ENCODE peak calls at places on chromosomes 2 and 18, in six cellular contexts. Q is K562, P is H1, I is HepG2, V is HCT116, Y is GM12878. T is an unnamed sample.

GRCh38 chr18:69757733-69758132 is 189.9 kb downstream of the CD226 start:
- DNase-seq in Q (no peak), P (no peak), I (no peak), V (no peak), Y (no peak), T (peak; percentile 8)

GRCh38 chr2:47656715-47657600 is 126.0 kb upstream of the MSH6 start:
- DNase-seq in Q (no peak), P (no peak), I (no peak), V (no peak), Y (no peak), T (no peak)

GRCh38 chr2:220764246-220764645 is 807.9 kb downstream of the EPHA4 start:
- DNase-seq in Q (no peak), P (no peak), I (no peak), V (no peak), Y (no peak), T (no peak)

GRCh38 chr2:84969511-84970265 is 1.3 kb upstream of the KCMF1 start:
- DNase-seq in Q (no peak), P (no peak), I (no peak), V (no peak), Y (no peak), T (no peak)

GRCh38 chr2:160522951-160523700 is 29.5 kb upstream of the RBMS1 start:
- DNase-seq in Q (no peak), P (no peak), I (no peak), V (no peak), Y (no peak), T (no peak)

GRCh38 chr2:113922784-113923183 is 32.9 kb downstream of the ACTR3 start:
- DNase-seq in Q (no peak), P (no peak), I (no peak), V (no peak), Y (no peak), T (no peak)

GRCh38 chr2:73173781-73174180 is 28.6 kb upstream of the NOTO start:
- DNase-seq in Q (no peak), P (no peak), I (no peak), V (no peak), Y (no peak), T (no peak)

GRCh38 chr2:56314809-56315208 is 131.0 kb downstream of the CCDC85A start:
- DNase-seq in Q (no peak), P (no peak), I (no peak), V (no peak), Y (no peak), T (no peak)

GRCh38 chr18:25077933-25078707 is 273.8 kb downstream of the ZNF521 start:
- DNase-seq in Q (no peak), P (no peak), I (no peak), V (no peak), Y (no peak), T (no peak)

GRCh38 chr2:43082111-43082877 is 144.1 kb downstream of the ZFP36L2 start:
- DNase-seq in Q (no peak), P (no peak), I (no peak), V (no peak), Y (no peak), T (no peak)

GRCh38 chr2:237603718-237604362 is 13.3 kb upstream of the RAB17 start:
- DNase-seq in Q (no peak), P (no peak), I (peak; percentile 40), V (no peak), Y (peak; percentile 35), T (peak; percentile 68)

GRCh38 chr2:12325806-12326205 is 390.9 kb upstream of the TRIB2 start:
- DNase-seq in Q (no peak), P (no peak), I (no peak), V (no peak), Y (no peak), T (no peak)

GRCh38 chr2:112869258-112869842 is 32.8 kb upstream of the IL1B start:
- DNase-seq in Q (peak; percentile 45), P (no peak), I (no peak), V (peak; percentile 86), Y (no peak), T (no peak)

GRCh38 chr2:181656450-181657261 is at the start of gene CERKL:
- DNase-seq in Q (no peak), P (peak; percentile 83), I (no peak), V (peak; percentile 49), Y (no peak), T (peak; percentile 51)

GRCh38 chr2:47690132-47690531 is 92.8 kb upstream of the MSH6 start:
- DNase-seq in Q (no peak), P (no peak), I (no peak), V (no peak), Y (no peak), T (no peak)

GRCh38 chr2:40511661-40512213 is 59.8 kb upstream of the SLC8A1 start:
- DNase-seq in Q (no peak), P (no peak), I (no peak), V (no peak), Y (no peak), T (no peak)

GRCh38 chr2:63741884-63742583 is 99.7 kb upstream of the UGP2 start:
- DNase-seq in Q (no peak), P (no peak), I (no peak), V (no peak), Y (no peak), T (no peak)

GRCh38 chr2:17476820-17477219 is 41.4 kb downstream of the RAD51AP2 start:
- DNase-seq in Q (no peak), P (no peak), I (no peak), V (no peak), Y (no peak), T (no peak)

GRCh38 chr2:196489366-196489765 is 150.1 kb upstream of the CCDC150 start:
- DNase-seq in Q (no peak), P (no peak), I (no peak), V (no peak), Y (no peak), T (no peak)

GRCh38 chr18:76765649-76766048 is 56.7 kb upstream of the ZNF236 start:
- DNase-seq in Q (no peak), P (no peak), I (no peak), V (no peak), Y (no peak), T (no peak)

GRCh38 chr2:162261032-162261945 is 18.0 kb upstream of the FAP start:
- DNase-seq in Q (no peak), P (no peak), I (no peak), V (no peak), Y (no peak), T (no peak)

GRCh38 chr2:98793275-98793674 is 62.3 kb upstream of the MGAT4A start:
- DNase-seq in Q (no peak), P (no peak), I (no peak), V (no peak), Y (no peak), T (no peak)

GRCh38 chr2:98790221-98790620 is 59.3 kb upstream of the MGAT4A start:
- DNase-seq in Q (no peak), P (no peak), I (no peak), V (no peak), Y (no peak), T (no peak)

GRCh38 chr2:98782570-98782969 is 51.6 kb upstream of the MGAT4A start:
- DNase-seq in Q (no peak), P (no peak), I (no peak), V (no peak), Y (no peak), T (no peak)

GRCh38 chr2:98786179-98786578 is 55.2 kb upstream of the MGAT4A start:
- DNase-seq in Q (no peak), P (no peak), I (no peak), V (no peak), Y (no peak), T (no peak)

GRCh38 chr2:98787700-98788099 is 56.8 kb upstream of the MGAT4A start:
- DNase-seq in Q (no peak), P (no peak), I (no peak), V (no peak), Y (no peak), T (no peak)
- H3K9me3 ChIP-seq in Q (no peaks in the 10 kb centered on the region), P (no peaks in the 10 kb centered on the region), I (peaks cover under 1% of the 10 kb centered on the region), V (no peaks in the 10 kb centered on the region), Y (no peaks in the 10 kb centered on the region), T (peaks cover 2% of the 10 kb centered on the region)

GRCh38 chr2:18949871-18950597 is 360.7 kb upstream of the NT5C1B start:
- DNase-seq in Q (no peak), P (no peak), I (no peak), V (no peak), Y (no peak), T (no peak)
- TF ChIP-seq ZNF274 in Q (no peak), P (no peak), I (no peak), V (no peak), Y (no peak), T (no peak)

GRCh38 chr2:86150502-86150901 is 44.5 kb downstream of the PTCD3 start:
- DNase-seq in Q (no peak), P (no peak), I (no peak), V (no peak), Y (no peak), T (no peak)

GRCh38 chr2:86143926-86144685 is 38.1 kb downstream of the PTCD3 start:
- DNase-seq in Q (no peak), P (no peak), I (no peak), V (no peak), Y (no peak), T (no peak)

GRCh38 chr2:86143307-86143706 is 37.3 kb downstream of the PTCD3 start:
- DNase-seq in Q (no peak), P (no peak), I (no peak), V (no peak), Y (no peak), T (no peak)

GRCh38 chr2:86142737-86143257 is 36.8 kb downstream of the PTCD3 start:
- DNase-seq in Q (no peak), P (no peak), I (no peak), V (no peak), Y (no peak), T (no peak)

DNA sequence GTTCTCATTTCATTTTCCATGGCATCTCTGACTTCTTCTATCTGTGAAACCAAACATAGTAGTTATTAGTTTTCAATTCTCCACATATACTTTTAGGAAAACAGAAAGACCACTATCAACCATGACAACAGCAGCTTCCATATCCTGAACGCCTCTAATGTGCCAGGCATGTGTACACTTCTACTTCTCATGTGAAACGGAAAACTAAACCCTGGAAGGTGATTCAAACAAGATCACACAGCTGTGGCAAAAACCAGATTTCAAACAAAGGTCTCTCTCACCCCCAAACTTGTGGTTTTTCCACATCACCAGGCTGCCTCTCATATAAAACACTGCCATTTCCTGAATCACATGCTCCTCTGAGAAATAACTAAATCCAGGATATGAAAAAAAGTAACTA is 41.8 kb downstream of the PTCD3 start:
- DNase-seq in Q (no peak), P (no peak), I (no peak), V (no peak), Y (no peak), T (no peak)
- H3K36me3 ChIP-seq in Q (peaks cover 90% of the 10 kb centered on the region), P (peaks cover 39% of the 10 kb centered on the region), I (peaks cover 80% of the 10 kb centered on the region), V (peaks cover 59% of the 10 kb centered on the region), Y (peaks cover 29% of the 10 kb centered on the region), T (peaks cover 69% of the 10 kb centered on the region)

GRCh38 chr18:14912967-14913366 is 165.0 kb downstream of the ANKRD30B start:
- DNase-seq in Q (no peak), P (no peak), I (no peak), V (no peak), Y (no peak), T (no peak)

GRCh38 chr18:14916181-14916580 is 168.2 kb downstream of the ANKRD30B start:
- DNase-seq in Q (no peak), P (no peak), I (no peak), V (no peak), Y (no peak), T (no peak)

GRCh38 chr18:14914126-14914525 is 166.2 kb downstream of the ANKRD30B start:
- DNase-seq in Q (no peak), P (no peak), I (no peak), V (no peak), Y (no peak), T (no peak)

GRCh38 chr18:14916851-14917250 is 168.9 kb downstream of the ANKRD30B start:
- DNase-seq in Q (no peak), P (no peak), I (no peak), V (no peak), Y (no peak), T (no peak)

GRCh38 chr18:14914771-14915170 is 166.8 kb downstream of the ANKRD30B start:
- DNase-seq in Q (no peak), P (no peak), I (no peak), V (no peak), Y (no peak), T (no peak)
- H3K9me3 ChIP-seq in Q (no peaks in the 10 kb centered on the region), P (peaks cover 73% of the 10 kb centered on the region), I (no peaks in the 10 kb centered on the region), V (peaks cover 14% of the 10 kb centered on the region), Y (no peaks in the 10 kb centered on the region), T (no peaks in the 10 kb centered on the region)